ENCODE peak calls at places on chromosomes 5 and 9, in four cellular contexts. One of them, this sample, is unnamed.

GRCh38 chr5:150294551-150295071 is 5.0 kb upstream of the CAMK2A start:
- DNase-seq in kidney: peak; percentile 66
- DNase-seq in adrenal gland: no peak
- DNase-seq in hippocampal formation: no peak
- DNase-seq in this sample: no peak

GRCh38 chr5:169258372-169259000 is 42.5 kb downstream of the SLIT3 start:
- DNase-seq in kidney: no peak
- DNase-seq in adrenal gland: no peak
- DNase-seq in hippocampal formation: no peak
- DNase-seq in this sample: no peak

GRCh38 chr5:64666058-64666457 is 24.2 kb upstream of the SHISAL2B start:
- DNase-seq in kidney: no peak
- DNase-seq in adrenal gland: no peak
- DNase-seq in hippocampal formation: no peak
- DNase-seq in this sample: no peak

GRCh38 chr5:65927497-65928340 is 1.3 kb downstream of the ERBIN start:
- DNase-seq in kidney: no peak
- DNase-seq in adrenal gland: peak; percentile 22
- DNase-seq in hippocampal formation: no peak
- DNase-seq in this sample: no peak

GRCh38 chr9:108186996-108187395 is 668.8 kb downstream of the ACTL7B start:
- DNase-seq in kidney: peak; percentile 73
- DNase-seq in adrenal gland: no peak
- DNase-seq in hippocampal formation: no peak
- DNase-seq in this sample: no peak

GRCh38 chr5:60541980-60542379 is 158.0 kb downstream of the DEPDC1B start:
- DNase-seq in kidney: no peak
- DNase-seq in adrenal gland: no peak
- DNase-seq in hippocampal formation: no peak
- DNase-seq in this sample: peak; percentile 63

GRCh38 chr9:7691909-7692308 is 107.7 kb downstream of the DMAC1 start:
- DNase-seq in kidney: no peak
- DNase-seq in adrenal gland: no peak
- DNase-seq in hippocampal formation: no peak
- DNase-seq in this sample: no peak

GRCh38 chr5:19734706-19735240 is 253.2 kb downstream of the CDH18 start:
- DNase-seq in kidney: no peak
- DNase-seq in adrenal gland: no peak
- DNase-seq in hippocampal formation: no peak
- DNase-seq in this sample: no peak

GRCh38 chr5:150213530-150213929 is 23.7 kb downstream of the SLC6A7 start:
- DNase-seq in kidney: peak; percentile 45
- DNase-seq in adrenal gland: no peak
- DNase-seq in hippocampal formation: no peak
- DNase-seq in this sample: no peak

GRCh38 chr5:159341914-159342313 is 11.6 kb upstream of the IL12B start:
- DNase-seq in kidney: no peak
- DNase-seq in adrenal gland: peak; percentile 87
- DNase-seq in hippocampal formation: no peak
- DNase-seq in this sample: peak; percentile 87

GRCh38 chr9:126702501-126703329 is 89.0 kb downstream of the LMX1B start:
- DNase-seq in kidney: peak; percentile 57
- DNase-seq in adrenal gland: no peak
- DNase-seq in hippocampal formation: no peak
- DNase-seq in this sample: no peak

GRCh38 chr5:172179032-172179989 is 8.7 kb downstream of the STK10 start:
- DNase-seq in kidney: no peak
- DNase-seq in adrenal gland: no peak
- DNase-seq in hippocampal formation: no peak
- DNase-seq in this sample: peak; percentile 66

GRCh38 chr5:61586096-61587084 is 254.3 kb downstream of the ZSWIM6 start:
- DNase-seq in kidney: no peak
- DNase-seq in adrenal gland: no peak
- DNase-seq in hippocampal formation: no peak
- DNase-seq in this sample: no peak

GRCh38 chr5:140251527-140251973 is 51.4 kb downstream of the PFDN1 start:
- DNase-seq in kidney: no peak
- DNase-seq in adrenal gland: no peak
- DNase-seq in hippocampal formation: no peak
- DNase-seq in this sample: peak; percentile 95

GRCh38 chr5:119016125-119016774 is 27.9 kb upstream of the DTWD2 start:
- DNase-seq in kidney: no peak
- DNase-seq in adrenal gland: no peak
- DNase-seq in hippocampal formation: no peak
- DNase-seq in this sample: peak; percentile 51

GRCh38 chr5:73519531-73520283 is 21.5 kb downstream of the BTF3 start:
- DNase-seq in kidney: no peak
- DNase-seq in adrenal gland: peak; percentile 67
- DNase-seq in hippocampal formation: peak; percentile 24
- DNase-seq in this sample: peak; percentile 52

GRCh38 chr5:111043712-111044506 is 27.6 kb upstream of the TSLP start:
- DNase-seq in kidney: no peak
- DNase-seq in adrenal gland: no peak
- DNase-seq in hippocampal formation: no peak
- DNase-seq in this sample: no peak

GRCh38 chr5:135106610-135107009 is 72.6 kb upstream of the PITX1 start:
- DNase-seq in kidney: no peak
- DNase-seq in adrenal gland: no peak
- DNase-seq in hippocampal formation: no peak
- DNase-seq in this sample: peak; percentile 25

GRCh38 chr9:2418619-2419018 is 203.0 kb upstream of the VLDLR start:
- DNase-seq in kidney: no peak
- DNase-seq in adrenal gland: no peak
- DNase-seq in hippocampal formation: no peak
- DNase-seq in this sample: no peak

GRCh38 chr9:15293727-15294405 is 13.2 kb downstream of the TTC39B start:
- DNase-seq in kidney: no peak
- DNase-seq in adrenal gland: no peak
- DNase-seq in hippocampal formation: no peak
- DNase-seq in this sample: no peak

GRCh38 chr9:134962065-134962997 is 44.6 kb upstream of the FCN1 start:
- DNase-seq in kidney: no peak
- DNase-seq in adrenal gland: no peak
- DNase-seq in hippocampal formation: no peak
- DNase-seq in this sample: no peak

GRCh38 chr5:199821-200645 is 8.7 kb downstream of the LRRC14B start:
- DNase-seq in kidney: peak; percentile 69
- DNase-seq in adrenal gland: no peak
- DNase-seq in hippocampal formation: no peak
- DNase-seq in this sample: no peak

GRCh38 chr9:16899611-16900010 is 29.1 kb upstream of the BNC2 start:
- DNase-seq in kidney: no peak
- DNase-seq in adrenal gland: no peak
- DNase-seq in hippocampal formation: no peak
- DNase-seq in this sample: no peak

GRCh38 chr9:109815366-109815947 is 35.5 kb downstream of the PALM2AKAP2 start:
- DNase-seq in kidney: no peak
- DNase-seq in adrenal gland: no peak
- DNase-seq in hippocampal formation: no peak
- DNase-seq in this sample: no peak

This sample was measured in CD14-positive monocyte.